ENCODE peak calls at places on chromosomes 12 and 14, in four cellular contexts. J is DND-41, M is stomach, E is cardiac muscle cell. P is an unnamed sample.

GRCh38 chr14:93028724-93029076 is 87.0 kb downstream of the ITPK1 start:
- DNase-seq in J (no peak), M (no peak), E (no peak), P (no peak)

GRCh38 chr14:92470215-92470614 is 43.4 kb upstream of the RIN3 start:
- DNase-seq in J (no peak), M (no peak), E (no peak), P (no peak)

GRCh38 chr14:106786697-106787096 is 1260.3 kb downstream of the TMEM121 start:
- DNase-seq in J (no peak), E (no peak), M (no peak), P (no peak)

GRCh38 chr14:59055439-59056045 is 132.9 kb upstream of the DAAM1 start:
- DNase-seq in J (peak; percentile 30), M (peak; percentile 26), E (peak; percentile 57), P (no peak)

GRCh38 chr14:72928872-72929271 is 2.6 kb downstream of the DCAF4 start:
- DNase-seq in J (no peak), E (no peak), M (no peak), P (no peak)

GRCh38 chr14:76975865-76976622 is 52.5 kb downstream of the IRF2BPL start:
- DNase-seq in E (no peak), J (no peak), M (no peak), P (no peak)

GRCh38 chr14:32381869-32382268 is 52.8 kb downstream of the AKAP6 start:
- DNase-seq in M (no peak), J (no peak), E (no peak), P (no peak)

GRCh38 chr14:84770030-84770429 is 759.9 kb upstream of the FLRT2 start:
- DNase-seq in M (no peak), E (no peak), J (no peak), P (no peak)

GRCh38 chr12:45231515-45232145 is 15.7 kb downstream of the ANO6 start:
- DNase-seq in J (no peak), M (no peak), E (no peak), P (no peak)

GRCh38 chr12:13095266-13095995 is 8.0 kb downstream of the GSG1 start:
- DNase-seq in E (no peak), J (no peak), M (no peak), P (no peak)

GRCh38 chr12:47863467-47863866 is 41.3 kb downstream of the VDR start:
- DNase-seq in E (no peak), J (no peak), M (no peak), P (no peak)

GRCh38 chr12:101327547-101327946 is 47.6 kb downstream of the UTP20 start:
- DNase-seq in E (no peak), M (no peak), J (no peak), P (no peak)

GRCh38 chr12:6225630-6226001 is 25.4 kb downstream of the CD9 start:
- DNase-seq in M (no peak), E (no peak), J (no peak), P (no peak)

DNA sequence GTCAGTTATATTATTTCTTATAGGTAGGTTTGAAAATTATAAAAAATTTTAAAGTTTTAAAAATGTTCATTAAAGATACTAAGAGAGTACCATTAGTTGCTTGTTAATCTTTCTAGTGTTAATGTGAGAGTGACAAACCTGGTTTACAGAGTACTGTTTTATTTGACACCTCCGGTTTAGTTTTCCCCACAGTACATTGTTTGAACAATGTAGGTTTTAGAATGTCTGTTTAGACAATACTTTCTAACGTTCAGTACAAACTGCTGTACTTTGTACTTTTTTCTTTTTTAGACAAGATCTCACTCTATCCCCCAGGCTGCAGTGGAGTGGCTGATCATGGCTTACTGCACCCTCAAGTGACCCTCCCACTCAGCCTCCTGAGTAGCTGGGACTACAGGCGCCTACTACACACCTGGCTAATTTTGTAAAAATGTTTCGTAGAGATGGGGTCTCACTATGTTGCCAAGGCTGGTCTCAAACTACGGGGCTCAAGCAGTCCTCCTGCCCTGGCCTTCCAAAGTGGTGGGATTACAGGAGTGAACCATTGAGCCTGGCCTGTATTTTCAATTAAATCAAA is 3.2 kb downstream of the BICDL1 start:
- DNase-seq in J (no peak), E (no peak), M (no peak), P (no peak)
- H3K27ac ChIP-seq in J (no peak overlapping the region), E (no peak overlapping the region), M (no peak overlapping the region), P (no peak overlapping the region)

DNA sequence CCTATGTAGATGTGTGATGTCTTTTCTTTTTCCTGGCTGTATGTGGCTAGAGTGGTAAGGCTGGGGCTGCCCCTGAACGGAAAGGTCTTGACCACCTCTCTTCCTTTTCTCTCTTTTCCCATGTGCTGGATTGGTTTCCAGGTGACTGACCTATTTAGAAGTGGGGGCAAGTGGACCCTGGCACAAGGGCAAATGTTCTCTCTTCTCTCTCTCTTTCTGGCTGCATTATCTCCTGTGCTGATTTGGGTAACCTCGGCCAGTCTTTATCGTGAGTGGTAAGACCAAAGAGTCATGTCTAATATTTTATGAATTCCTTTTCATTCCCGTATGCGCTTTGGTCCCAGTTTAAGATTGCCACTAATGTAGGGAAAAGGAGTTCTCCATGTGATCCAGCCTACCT is 16.2 kb downstream of the ZNF664 start:
- DNase-seq in E (no peak), M (no peak), J (no peak), P (no peak)
- H3K27ac ChIP-seq in E (peak overlapping the region; percentile 94), M (no peak overlapping the region), J (no peak overlapping the region), P (no peak overlapping the region)

GRCh38 chr12:4645023-4645422 is 3.8 kb downstream of the AKAP3 start:
- DNase-seq in E (no peak), M (no peak), J (no peak), P (no peak)

GRCh38 chr12:4648099-4648498 is 752 bp downstream of the AKAP3 start:
- DNase-seq in J (no peak), M (no peak), E (no peak), P (no peak)

GRCh38 chr12:4653257-4653656 is 4.3 kb downstream of the NDUFA9 start:
- DNase-seq in E (no peak), M (no peak), J (no peak), P (no peak)

GRCh38 chr12:4648499-4649357 is at the start of the genes AKAP3 and NDUFA9:
- DNase-seq in M (peak; percentile 82), E (peak; percentile 86), J (peak; percentile 86), P (peak; percentile 84)

GRCh38 chr12:4649358-4649661 is 396 bp downstream of the NDUFA9 start:
- DNase-seq in E (no peak), M (no peak), J (no peak), P (no peak)
- H3K27ac ChIP-seq in E (peak overlapping the region; percentile 91), M (peak overlapping the region; percentile 92), J (peak overlapping the region; percentile 95), P (peak overlapping the region; percentile 68)

DNA sequence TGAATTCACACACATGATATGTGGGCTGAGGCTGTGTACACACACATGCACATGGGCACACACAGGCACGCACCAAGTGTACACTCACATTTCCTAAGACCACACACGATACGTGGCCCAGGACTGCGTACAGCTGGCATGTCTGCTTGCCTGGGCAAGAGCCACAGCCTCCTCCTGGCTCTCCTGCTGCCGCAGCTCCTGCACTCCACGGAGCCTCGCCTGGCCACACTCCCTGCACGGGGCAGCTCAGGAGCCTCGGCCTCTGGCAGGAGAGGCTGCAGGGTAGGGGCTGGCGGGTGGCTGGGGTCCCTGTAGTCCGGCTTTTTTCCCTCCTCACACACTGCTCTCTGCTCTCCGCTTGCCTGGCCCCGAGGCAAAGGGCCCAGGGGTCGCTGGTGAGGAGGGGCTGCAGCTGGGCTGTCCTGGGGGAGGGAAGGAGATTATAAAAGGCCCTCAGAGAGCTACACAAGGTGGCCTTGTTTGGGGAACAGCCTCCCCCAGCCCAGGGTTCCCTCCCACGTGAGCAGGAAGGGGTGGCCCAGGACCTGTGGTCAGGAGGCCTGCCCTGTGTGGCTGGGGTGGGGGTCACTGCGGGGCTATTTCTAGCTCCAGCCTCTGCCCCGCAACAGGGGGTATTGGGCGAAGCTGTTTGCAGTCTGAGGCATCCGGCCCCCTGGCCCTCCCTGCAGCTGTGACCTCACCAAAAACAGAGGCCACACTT is 89.0 kb upstream of the SFSWAP start:
- DNase-seq in J (no peak), M (no peak), E (no peak), P (no peak)
- H3K27ac ChIP-seq in J (no peak overlapping the region), M (no peak overlapping the region), E (no peak overlapping the region), P (no peak overlapping the region)

DNA sequence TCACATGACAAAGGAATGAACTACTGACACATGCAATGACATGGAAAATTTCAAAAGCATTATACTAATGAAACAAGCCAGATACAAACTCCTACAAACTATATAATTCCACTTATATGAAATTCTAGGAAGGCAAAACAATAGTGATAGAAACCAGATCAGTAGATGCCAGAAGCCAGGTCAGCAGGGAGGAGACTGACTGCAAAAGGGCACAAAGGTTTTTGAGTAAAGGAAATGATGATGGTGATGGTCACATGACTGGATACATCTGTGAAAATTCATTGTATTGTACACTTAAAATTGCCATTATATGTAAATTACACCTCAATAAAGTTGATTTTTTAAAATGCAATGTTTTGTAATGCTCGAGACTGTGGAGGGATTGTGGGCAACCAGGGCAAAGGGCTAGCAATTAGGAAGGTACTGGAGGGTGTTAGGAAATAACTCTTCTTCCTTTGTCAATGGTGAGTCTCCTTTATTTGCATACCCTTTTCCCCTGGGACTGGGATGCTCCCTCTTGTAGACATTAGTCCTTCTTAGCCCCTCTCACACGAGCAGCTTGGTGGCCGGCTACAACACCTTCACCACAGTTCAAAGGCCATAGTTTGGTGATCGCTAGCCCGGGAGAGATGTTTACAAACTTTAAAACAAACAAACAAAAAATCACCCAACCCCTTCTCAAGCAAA is 6.7 kb upstream of the PRPF40B start:
- DNase-seq in E (no peak), J (no peak), M (no peak), P (no peak)
- H3K27ac ChIP-seq in E (no peak overlapping the region), J (no peak overlapping the region), M (no peak overlapping the region), P (no peak overlapping the region)

GRCh38 chr14:83004456-83005006 is 1470.9 kb upstream of the SEL1L start:
- DNase-seq in M (no peak), E (no peak), J (no peak), P (no peak)

DNA sequence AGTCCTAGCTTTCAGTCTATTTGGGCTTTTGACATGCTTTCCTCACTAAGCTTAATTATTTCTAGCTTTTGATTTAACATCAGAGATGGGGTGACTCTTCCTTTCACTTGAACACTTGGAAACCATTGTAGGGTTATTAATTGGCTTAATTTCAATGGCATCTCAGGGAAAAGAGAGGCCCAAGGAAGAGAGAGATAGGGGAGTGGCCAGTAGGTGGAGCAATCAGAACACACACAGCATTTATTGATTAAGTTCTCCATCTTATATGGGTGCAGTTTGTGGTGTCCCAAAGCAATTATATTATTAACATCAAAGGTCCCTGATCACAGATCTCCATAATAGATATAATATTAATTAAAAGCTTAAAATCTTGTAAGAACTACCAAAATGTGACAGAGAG is 1466.1 kb upstream of the SEL1L start:
- DNase-seq in M (no peak), J (no peak), E (peak; percentile 10), P (no peak)
- H3K27ac ChIP-seq in M (no peak overlapping the region), J (no peak overlapping the region), E (no peak overlapping the region), P (no peak overlapping the region)